ENCODE peak calls at places on chromosome 5, in six cellular contexts. V is ELF-1; G is stimulated activated CD8-positive, alpha-beta memory T cell treated with anti-CD3 and anti-CD28 coated beads, Interleukin-15, amount 100 ng/mL, for 24 hours; F is left colon; L is CD8-positive, alpha-beta memory T cell; M is stimulated activated CD4-positive, alpha-beta T cell treated with anti-CD3 and anti-CD28 coated beads, Interleukin-12 subunit alpha, Interleukin-12 subunit beta, amount 100 ng/mL, for 24 hours. X is an unnamed sample.

GRCh38 chr5:149632311-149633251 is 51.3 kb downstream of the ARHGEF37 start:
- DNase-seq in V (no peak), G (no peak), F (peak; percentile 70), L (no peak), M (no peak), X (no peak)

GRCh38 chr5:74916831-74917710 is 50.9 kb upstream of the FAM169A start:
- DNase-seq in V (no peak), G (no peak), F (no peak), L (no peak), M (no peak), X (no peak)

GRCh38 chr5:165258188-165258855 is 1752.9 kb downstream of the MAT2B start:
- DNase-seq in V (no peak), G (no peak), F (no peak), L (no peak), M (no peak), X (no peak)

GRCh38 chr5:56481998-56482698 is 249.0 kb upstream of the ANKRD55 start:
- DNase-seq in V (no peak), G (no peak), F (no peak), L (no peak), M (no peak), X (no peak)

GRCh38 chr5:67561145-67561932 is 364.7 kb upstream of the CD180 start:
- DNase-seq in V (no peak), G (no peak), F (no peak), L (no peak), M (no peak), X (no peak)

GRCh38 chr5:145803072-145803471 is 32.1 kb downstream of the PRELID2 start:
- DNase-seq in V (no peak), G (no peak), F (no peak), L (no peak), M (no peak), X (no peak)

GRCh38 chr5:38607396-38607795 is 51.0 kb upstream of the LIFR start:
- DNase-seq in V (peak; percentile 41), G (no peak), F (no peak), L (no peak), M (no peak), X (no peak)

GRCh38 chr5:129830288-129830687 is 74.0 kb upstream of the CHSY3 start:
- DNase-seq in V (no peak), G (no peak), F (no peak), L (no peak), M (no peak), X (no peak)

GRCh38 chr5:73654861-73655318 is 28.9 kb downstream of the ARHGEF28 start:
- DNase-seq in V (no peak), G (no peak), F (no peak), L (no peak), M (no peak), X (no peak)

GRCh38 chr5:133831506-133832224 is 136.8 kb downstream of the C5orf15 start:
- DNase-seq in V (no peak), G (no peak), F (no peak), L (no peak), M (no peak), X (no peak)

GRCh38 chr5:37825334-37825915 is 14.4 kb downstream of the GDNF start:
- DNase-seq in V (peak; percentile 25), G (no peak), F (no peak), L (no peak), M (no peak), X (no peak)

GRCh38 chr5:89817841-89818240 is 591.7 kb downstream of the CETN3 start:
- DNase-seq in V (no peak), G (no peak), F (no peak), L (no peak), M (no peak), X (no peak)

GRCh38 chr5:139091439-139092156 is 106.6 kb downstream of the SIL1 start:
- DNase-seq in V (peak; percentile 13), G (no peak), F (no peak), L (no peak), M (no peak), X (no peak)

GRCh38 chr5:52010430-52010829 is 627.2 kb downstream of the ISL1 start:
- DNase-seq in V (no peak), G (no peak), F (no peak), L (no peak), M (no peak), X (no peak)

GRCh38 chr5:132883261-132883834 is 9.9 kb downstream of the LEAP2 start:
- DNase-seq in V (peak; percentile 45), G (no peak), F (peak; percentile 57), L (peak; percentile 22), M (no peak), X (peak; percentile 20)

GRCh38 chr5:137627293-137627692 is 108.6 kb downstream of the KLHL3 start:
- DNase-seq in V (no peak), G (no peak), F (no peak), L (no peak), M (no peak), X (no peak)

GRCh38 chr5:139389701-139390638 is at the start of gene MZB1:
- DNase-seq in V (no peak), G (peak; percentile 24), F (peak; percentile 68), L (peak; percentile 85), M (no peak), X (peak; percentile 71)

GRCh38 chr5:14089198-14089597 is 53.9 kb upstream of the TRIO start:
- DNase-seq in V (no peak), G (no peak), F (no peak), L (no peak), M (no peak), X (no peak)

GRCh38 chr5:74575741-74576538 is 64.6 kb downstream of the ENC1 start:
- DNase-seq in V (no peak), G (no peak), F (no peak), L (no peak), M (no peak), X (peak; percentile 9)

GRCh38 chr5:58204966-58205365 is 254.9 kb downstream of the PLK2 start:
- DNase-seq in V (no peak), G (no peak), F (no peak), L (no peak), M (no peak), X (no peak)

GRCh38 chr5:124515494-124516222 is 230.8 kb downstream of the ZNF608 start:
- DNase-seq in V (no peak), G (no peak), F (no peak), L (no peak), M (no peak), X (no peak)

GRCh38 chr5:45512521-45512920 is 183.7 kb downstream of the HCN1 start:
- DNase-seq in V (no peak), G (no peak), F (no peak), L (no peak), M (no peak), X (no peak)

X was measured in central memory CD4-positive, alpha-beta T cell.